ENCODE peak calls at places on chromosomes 5 and 9, in six cellular contexts. E is spleen, Q is sigmoid colon, B is breast epithelium, H is suprapubic skin, M is stomach. Z is an unnamed sample.
A peak's percentile ranks its signal among the peaks of the same experiment; 100 is the strongest.

GRCh38 chr5:21646469-21646868 is 1206.7 kb downstream of the CDH12 start:
- DNase-seq in Q (no peak), H (no peak), B (no peak), E (no peak), M (no peak), Z (no peak)

GRCh38 chr5:128532127-128532526 is 5.9 kb downstream of the FBN2 start:
- DNase-seq in E (no peak), H (no peak), M (no peak), B (no peak), Q (no peak), Z (no peak)

GRCh38 chr5:74371621-74372020 is 268.9 kb downstream of the ENC1 start:
- DNase-seq in Q (no peak), H (no peak), E (no peak), B (no peak), M (no peak), Z (peak; percentile 56)

GRCh38 chr5:112186401-112186990 is 232.6 kb downstream of the EPB41L4A start:
- DNase-seq in M (no peak), Q (no peak), H (no peak), E (no peak), B (no peak), Z (no peak)

GRCh38 chr9:98873535-98874432 is 66.3 kb downstream of the GALNT12 start:
- DNase-seq in E (no peak), Q (no peak), B (no peak), H (no peak), M (peak; percentile 51), Z (peak; percentile 81)

GRCh38 chr5:93717162-93717561 is 24.2 kb downstream of the POU5F2 start:
- DNase-seq in B (no peak), M (no peak), Q (no peak), H (no peak), E (no peak), Z (no peak)

GRCh38 chr9:116144038-116144437 is 9.6 kb upstream of the PAPPA start:
- DNase-seq in E (no peak), H (no peak), M (no peak), Q (no peak), B (no peak), Z (no peak)

GRCh38 chr9:105957830-105958229 is 263.5 kb downstream of the TMEM38B start:
- DNase-seq in H (no peak), Q (no peak), M (no peak), E (no peak), B (no peak), Z (no peak)

GRCh38 chr5:127909078-127909477 is 174.5 kb upstream of the SLC12A2 start:
- DNase-seq in B (no peak), H (no peak), Q (no peak), M (no peak), E (no peak), Z (no peak)

GRCh38 chr9:135751501-135751900 is 49.5 kb downstream of the KCNT1 start:
- DNase-seq in E (no peak), Q (no peak), B (no peak), H (no peak), M (no peak), Z (no peak)

GRCh38 chr5:134917070-134917831 is 12.3 kb downstream of the PCBD2 start:
- DNase-seq in E (no peak), H (no peak), Q (no peak), B (no peak), M (no peak), Z (no peak)

GRCh38 chr5:153884266-153884957 is 154.3 kb downstream of the FAM114A2 start:
- DNase-seq in H (no peak), B (no peak), M (no peak), E (no peak), Q (no peak), Z (no peak)

GRCh38 chr5:163941068-163941467 is 435.6 kb downstream of the MAT2B start:
- DNase-seq in B (no peak), M (no peak), H (no peak), E (no peak), Q (no peak), Z (no peak)

GRCh38 chr5:179906795-179907569 is 715 bp downstream of the TBC1D9B start:
- DNase-seq in M (peak; percentile 44), B (no peak), H (no peak), E (peak; percentile 85), Q (peak; percentile 75), Z (no peak)

GRCh38 chr5:133450311-133450710 is 162.0 kb downstream of the FSTL4 start:
- DNase-seq in M (no peak), H (no peak), Q (no peak), E (no peak), B (no peak), Z (no peak)

GRCh38 chr5:179865471-179866240 is 7.0 kb upstream of the MRNIP start:
- DNase-seq in B (no peak), M (no peak), Q (peak; percentile 53), H (no peak), E (peak; percentile 72), Z (no peak)

GRCh38 chr5:107937198-107937597 is 266.5 kb upstream of the EFNA5 start:
- DNase-seq in M (no peak), B (no peak), E (no peak), Q (no peak), H (no peak), Z (no peak)

DNA sequence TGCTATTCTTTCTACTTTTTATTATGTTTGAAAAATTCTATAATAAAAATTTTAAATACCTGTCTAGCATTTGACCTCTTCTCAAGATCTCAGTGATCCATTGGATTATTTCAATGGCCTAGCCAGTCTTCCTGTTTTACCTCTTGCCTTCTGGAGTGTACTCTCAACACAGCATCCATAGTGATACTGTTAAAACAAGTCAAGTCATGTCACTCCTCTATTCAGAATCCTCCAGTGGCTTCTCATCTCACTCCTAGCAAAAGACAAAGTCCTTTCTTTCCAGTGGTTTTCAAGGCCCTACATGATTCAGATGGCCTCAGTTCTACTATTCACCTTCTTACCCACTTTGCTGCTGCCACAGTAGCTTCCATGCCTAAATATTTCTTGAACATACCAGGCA is 1.8 kb downstream of the MARVELD2 start:
- DNase-seq in H (no peak), E (no peak), Q (no peak), M (no peak), B (no peak), Z (no peak)
- H3K4me3 ChIP-seq in H (no peak overlapping the region), E (no peak overlapping the region), Q (no peak overlapping the region), M (no peak overlapping the region), B (peak overlapping the region; percentile 73), Z (no peak overlapping the region)

DNA sequence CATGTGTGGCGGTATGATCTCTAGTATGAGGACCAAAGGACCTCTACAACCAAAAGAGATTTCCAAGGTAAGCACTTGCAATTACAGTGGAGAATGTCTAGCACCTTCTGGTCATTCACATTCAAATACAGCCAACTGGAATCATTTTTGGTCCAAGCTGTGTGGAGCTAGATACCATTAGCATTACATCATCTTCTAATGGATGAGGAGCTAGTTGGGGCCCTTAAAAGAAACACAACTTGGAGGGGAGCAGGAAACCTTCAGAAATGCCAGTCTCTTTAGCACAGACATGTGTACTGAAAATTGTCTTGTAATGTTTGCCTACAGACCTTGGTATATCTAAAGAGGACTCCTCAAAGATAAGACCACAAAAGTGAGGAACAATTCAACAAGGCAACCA is 244.6 kb downstream of the BNC2 start:
- DNase-seq in E (no peak), B (no peak), H (no peak), M (no peak), Q (no peak), Z (no peak)
- H3K4me1 ChIP-seq in E (no peaks in the 10 kb centered on the region), B (no peaks in the 10 kb centered on the region), H (peaks cover 38% of the 10 kb centered on the region), M (no peaks in the 10 kb centered on the region), Q (no peaks in the 10 kb centered on the region), Z (peaks cover 41% of the 10 kb centered on the region)

GRCh38 chr9:83971485-83971884 is 8.5 kb downstream of the HNRNPK start:
- DNase-seq in M (no peak), E (no peak), Q (no peak), H (no peak), B (no peak), Z (no peak)
- TF ChIP-seq POLR2AphosphoS5 in M (no peak), E (peak; percentile 41), Q (no peak), H (no peak), B (no peak), Z (no peak)

GRCh38 chr9:137054932-137055384 is 1.1 kb upstream of the ENTPD2 start:
- DNase-seq in M (no peak), E (no peak), B (no peak), H (no peak), Q (no peak), Z (no peak)
- H3K4me3 ChIP-seq in M (no peak overlapping the region), E (no peak overlapping the region), B (peak overlapping the region; percentile 63), H (no peak overlapping the region), Q (no peak overlapping the region), Z (no peak overlapping the region)

DNA sequence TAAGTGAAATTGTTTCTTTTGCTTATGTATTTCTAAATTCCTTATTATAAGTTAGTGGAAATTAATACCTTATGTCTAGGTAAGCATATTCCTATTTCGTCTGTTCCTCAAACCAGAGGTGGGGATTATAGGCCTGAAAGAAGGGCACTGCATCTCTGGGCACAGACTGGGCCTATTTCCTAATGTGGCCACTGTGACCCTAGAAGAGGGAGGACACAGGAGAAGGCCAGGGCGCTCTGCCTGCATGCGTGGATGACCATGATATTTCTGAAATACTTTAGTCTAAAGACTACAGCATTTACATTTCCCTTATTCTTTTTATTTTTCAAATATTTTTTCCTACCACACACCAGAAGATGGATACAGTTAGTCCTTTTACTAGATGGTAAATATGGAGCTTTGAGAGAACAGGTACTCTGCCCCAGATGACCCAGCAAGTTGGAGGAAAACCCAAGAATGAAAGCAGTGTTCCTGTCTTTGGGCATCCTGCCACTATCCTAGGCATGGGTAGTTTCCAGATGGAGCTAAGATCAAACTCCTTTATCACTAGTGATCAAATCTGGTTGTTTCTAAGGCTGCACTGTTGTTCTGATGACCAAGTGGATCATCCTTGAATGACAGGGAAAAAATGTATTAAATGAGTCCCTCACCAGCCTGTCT is 27.8 kb downstream of the RUSC2 start:
- DNase-seq in E (no peak), M (no peak), Q (no peak), B (peak; percentile 45), H (no peak), Z (no peak)
- H3K4me1 ChIP-seq in E (peaks cover 35% of the 10 kb centered on the region), M (peaks cover 44% of the 10 kb centered on the region), Q (no peaks in the 10 kb centered on the region), B (peaks cover 12% of the 10 kb centered on the region), H (peaks cover 51% of the 10 kb centered on the region), Z (peaks cover 75% of the 10 kb centered on the region)

GRCh38 chr9:89994988-89995613 is 390.3 kb downstream of the GADD45G start:
- DNase-seq in M (no peak), Q (no peak), E (no peak), B (no peak), H (no peak), Z (no peak)
- TF ChIP-seq POLR2AphosphoS5 in M (no peak), Q (no peak), E (no peak), B (no peak), H (no peak), Z (no peak)